ENCODE peak calls at places on chromosomes 12 and 14, in six cellular contexts. K is AG09309, P is AG04449, Y is breast epithelium, U is cardiac muscle cell, T is astrocyte of the spinal cord. J is an unnamed sample.

GRCh38 chr12:77120156-77120555 is 54.8 kb upstream of the E2F7 start:
- DNase-seq in T (peak; percentile 71), P (no peak), U (no peak), Y (no peak), K (no peak), J (no peak)

GRCh38 chr14:65164068-65164824 is 61.9 kb upstream of the MAX start:
- DNase-seq in Y (no peak), K (no peak), U (peak; percentile 61), T (peak; percentile 64), P (no peak), J (peak; percentile 19)

GRCh38 chr12:6507102-6507998 is 13.4 kb downstream of the NCAPD2 start:
- DNase-seq in T (peak; percentile 20), U (peak; percentile 53), K (no peak), Y (no peak), P (no peak), J (no peak)

GRCh38 chr14:103846569-103847438 is 571 bp downstream of the PPP1R13B start:
- DNase-seq in K (no peak), T (no peak), P (no peak), U (peak; percentile 49), Y (no peak), J (no peak)

GRCh38 chr14:25111061-25111601 is 61.2 kb upstream of the STXBP6 start:
- DNase-seq in T (peak; percentile 85), U (no peak), K (peak; percentile 98), Y (no peak), P (peak; percentile 36), J (peak; percentile 95)

GRCh38 chr14:60805881-60806569 is 71.5 kb downstream of the MNAT1 start:
- DNase-seq in Y (no peak), P (peak; percentile 33), U (no peak), K (peak; percentile 28), T (peak; percentile 77), J (peak; percentile 44)

GRCh38 chr12:104285740-104286537 is 17.6 kb upstream of the EID3 start:
- DNase-seq in K (no peak), P (no peak), T (peak; percentile 58), Y (no peak), U (no peak), J (no peak)

GRCh38 chr14:20841096-20841495 is 38.5 kb upstream of the RNASE1 start:
- DNase-seq in T (no peak), U (no peak), P (no peak), K (no peak), Y (no peak), J (no peak)

GRCh38 chr14:61553730-61554641 is 141.3 kb upstream of the HIF1A start:
- DNase-seq in T (peak; percentile 98), Y (no peak), P (peak; percentile 99), U (no peak), K (peak; percentile 100), J (peak; percentile 66)

GRCh38 chr14:97851438-97851995 is 1054.3 kb downstream of the VRK1 start:
- DNase-seq in U (no peak), Y (no peak), T (no peak), P (no peak), K (no peak), J (no peak)

GRCh38 chr12:42162198-42162597 is 17.5 kb upstream of the GXYLT1 start:
- DNase-seq in P (no peak), Y (no peak), T (peak; percentile 24), K (no peak), U (no peak), J (no peak)

DNA sequence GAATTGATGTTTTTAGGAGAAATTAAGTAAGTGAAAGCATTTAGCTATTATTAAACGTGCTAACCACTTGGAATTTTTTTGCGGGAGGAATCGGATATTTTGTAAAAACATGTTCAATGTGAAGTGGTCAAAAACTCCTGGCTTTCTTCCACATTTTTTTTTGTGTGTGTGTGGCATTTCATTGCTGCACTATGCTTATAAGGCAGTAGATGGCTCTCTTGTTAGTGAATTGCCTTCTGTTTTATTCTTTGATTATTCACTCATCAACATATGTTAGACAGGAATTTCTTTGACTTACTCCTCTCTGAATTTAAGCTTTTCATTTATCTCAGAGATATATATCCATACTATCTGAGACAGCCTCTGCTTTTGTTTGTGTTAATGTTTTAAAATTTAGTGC is 71.3 kb downstream of the DERA start:
- DNase-seq in P (no peak), Y (no peak), U (no peak), K (peak; percentile 50), T (peak; percentile 62), J (no peak)
- TF ChIP-seq CTCF in P (peak; percentile 54), Y (peak; percentile 8), U (peak; percentile 65), K (peak; percentile 57), T (peak; percentile 62), J (peak; percentile 36)

GRCh38 chr14:79600406-79600805 is 610.9 kb downstream of the DIO2 start:
- DNase-seq in U (no peak), Y (no peak), P (no peak), T (no peak), K (no peak), J (no peak)

GRCh38 chr14:79597561-79597960 is 613.7 kb downstream of the DIO2 start:
- DNase-seq in P (no peak), T (peak; percentile 59), U (no peak), K (no peak), Y (no peak), J (no peak)

GRCh38 chr14:79601579-79601978 is 609.7 kb downstream of the DIO2 start:
- DNase-seq in Y (no peak), K (no peak), U (no peak), T (no peak), P (no peak), J (no peak)

GRCh38 chr14:79596531-79596930 is 614.8 kb downstream of the DIO2 start:
- DNase-seq in K (peak; percentile 63), P (no peak), U (no peak), Y (no peak), T (peak; percentile 76), J (no peak)

GRCh38 chr14:79598339-79598738 is 613.0 kb downstream of the DIO2 start:
- DNase-seq in T (peak; percentile 74), Y (no peak), P (no peak), U (no peak), K (no peak), J (no peak)
- H3K4me3 ChIP-seq in T (no peak overlapping the region), Y (no peak overlapping the region), P (no peak overlapping the region), U (no peak overlapping the region), K (no peak overlapping the region), J (no peak overlapping the region)

DNA sequence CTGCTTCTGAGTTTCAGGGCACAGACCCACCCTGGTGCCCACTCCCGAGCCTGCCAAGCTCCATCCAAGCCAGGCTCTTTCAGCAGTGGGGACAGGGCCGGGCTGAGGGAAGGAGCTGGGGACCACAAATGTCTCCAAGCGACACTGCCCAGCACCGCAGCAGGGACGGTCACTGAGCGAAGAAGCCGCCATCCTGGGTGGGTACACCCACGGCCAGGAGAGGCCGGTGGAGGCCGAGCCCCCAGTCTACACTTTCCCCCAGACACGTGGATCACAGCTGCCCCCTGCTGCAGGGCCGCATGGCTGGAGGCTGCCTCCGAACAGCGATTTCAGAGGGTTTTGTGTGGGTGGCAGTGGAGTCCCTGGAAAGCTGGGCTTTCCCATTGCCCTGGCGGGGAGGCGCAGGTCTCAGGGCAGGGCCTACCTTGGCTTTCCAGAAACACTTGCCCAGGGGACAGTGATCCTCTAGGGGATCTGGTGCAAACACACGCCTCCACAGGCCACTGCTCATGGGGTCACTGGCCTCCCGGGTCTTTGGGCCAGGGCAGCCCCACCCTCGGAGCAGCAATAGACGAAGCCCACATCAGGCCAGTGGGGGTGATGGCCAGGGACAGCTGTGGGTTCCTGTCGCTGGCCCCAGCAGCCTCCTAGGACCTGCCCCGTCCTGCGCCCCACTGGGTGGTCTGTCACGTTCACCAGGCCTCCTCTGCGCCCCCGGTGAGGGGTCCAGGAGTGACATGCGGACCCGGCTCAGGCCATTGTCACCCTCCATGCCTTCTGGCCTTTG is 1.2 kb upstream of the GPR132 start:
- DNase-seq in P (no peak), K (no peak), T (no peak), Y (no peak), U (no peak), J (no peak)
- TF ChIP-seq CTCF in P (no peak), K (no peak), T (no peak), Y (no peak), U (no peak), J (no peak)

DNA sequence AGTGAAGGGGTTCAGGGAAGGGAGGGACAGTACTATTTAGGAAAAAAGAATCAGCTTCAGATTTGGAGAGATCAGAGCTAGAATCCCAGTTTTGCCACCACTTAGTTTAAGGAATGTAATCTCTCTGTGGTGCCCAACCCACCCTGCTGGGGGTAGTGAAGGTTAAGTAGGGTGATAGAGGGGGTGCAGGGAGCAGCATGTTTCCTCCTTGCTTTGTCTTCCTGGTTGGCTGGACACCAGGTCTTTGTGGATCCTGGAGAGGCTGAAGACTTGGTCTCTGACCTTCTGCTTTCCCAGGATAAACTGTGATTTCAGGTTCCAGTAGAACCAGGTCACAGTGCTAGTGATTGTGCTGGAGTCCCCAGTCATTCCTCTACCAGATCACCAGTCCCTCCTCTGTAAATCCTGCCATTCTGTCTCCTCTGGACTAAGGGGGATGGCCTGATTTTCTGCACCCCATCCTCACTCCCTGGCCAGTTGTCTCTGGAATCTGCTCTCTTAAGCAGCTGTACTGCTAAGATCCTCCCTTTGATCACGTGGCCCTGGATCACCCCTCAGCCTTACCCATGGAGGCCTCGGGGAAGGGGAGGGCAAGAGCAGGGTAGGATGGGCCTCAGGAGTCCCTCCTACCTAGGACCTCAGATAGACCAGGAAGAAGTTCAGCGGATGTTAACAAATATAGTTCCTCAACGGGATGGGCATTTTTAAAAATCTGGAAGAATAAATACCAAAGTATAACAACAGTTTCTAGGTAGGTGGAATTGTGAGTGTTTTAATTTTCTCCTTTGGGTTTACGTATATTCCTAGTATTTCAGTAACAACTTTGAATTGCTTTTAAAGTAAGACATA is 3.1 kb downstream of the MAP3K12 start:
- DNase-seq in T (peak; percentile 58), U (peak; percentile 85), K (no peak), Y (no peak), P (no peak), J (no peak)
- H3K4me3 ChIP-seq in T (no peak overlapping the region), U (no peak overlapping the region), K (no peak overlapping the region), Y (peak overlapping the region; percentile 20), P (no peak overlapping the region), J (no peak overlapping the region)

GRCh38 chr12:49366652-49367380 is 446 bp upstream of the SPATS2 start:
- DNase-seq in T (peak; percentile 98), Y (peak; percentile 79), P (peak; percentile 33), K (peak; percentile 61), U (peak; percentile 98), J (peak; percentile 68)
- TF ChIP-seq CTCF in T (peak; percentile 31), Y (peak; percentile 35), P (peak; percentile 34), K (peak; percentile 29), U (peak; percentile 24), J (peak; percentile 12)